ENCODE peak calls at places on chromosomes 2 and 18, in six cellular contexts. W, E, N, X, I and U are unnamed samples.

GRCh38 chr2:173441222-173441621 is 86.5 kb downstream of the CDCA7 start:
- DNase-seq in W (no peak), E (no peak), N (peak; percentile 43), X (peak; percentile 15), I (peak; percentile 53), U (peak; percentile 39)

GRCh38 chr2:10951558-10952414 is 40.1 kb downstream of the KCNF1 start:
- DNase-seq in W (no peak), E (no peak), N (no peak), X (no peak), I (no peak), U (no peak)

GRCh38 chr2:109736177-109736827 is 57.8 kb upstream of the RGPD5 start:
- DNase-seq in W (no peak), E (peak; percentile 64), N (peak; percentile 82), X (peak; percentile 66), I (peak; percentile 79), U (peak; percentile 65)

GRCh38 chr18:3771121-3771971 is 321.4 kb downstream of the TGIF1 start:
- DNase-seq in W (peak; percentile 81), E (peak; percentile 84), N (peak; percentile 95), X (peak; percentile 93), I (peak; percentile 95), U (peak; percentile 89)

GRCh38 chr2:99775585-99775984 is 285.8 kb upstream of the REV1 start:
- DNase-seq in W (no peak), E (no peak), N (no peak), X (peak; percentile 81), I (peak; percentile 22), U (no peak)

GRCh38 chr2:205827809-205828208 is 145.5 kb downstream of the NRP2 start:
- DNase-seq in W (no peak), E (no peak), N (no peak), X (no peak), I (no peak), U (no peak)

GRCh38 chr2:193373139-193373538 is 1178.4 kb upstream of the TMEFF2 start:
- DNase-seq in W (no peak), E (no peak), N (no peak), X (no peak), I (no peak), U (no peak)

GRCh38 chr2:96102596-96103387 is 13.6 kb downstream of the ADRA2B start:
- DNase-seq in W (no peak), E (peak; percentile 0), N (no peak), X (no peak), I (no peak), U (no peak)

GRCh38 chr2:97996679-97997078 is 931 bp upstream of the TMEM131 start:
- DNase-seq in W (no peak), E (no peak), N (no peak), X (no peak), I (no peak), U (no peak)

GRCh38 chr2:113080134-113080533 is 12.4 kb downstream of the IL1F10 start:
- DNase-seq in W (peak; percentile 19), E (peak; percentile 8), N (peak; percentile 31), X (no peak), I (peak; percentile 28), U (no peak)

GRCh38 chr2:19541884-19542283 is 183.5 kb upstream of the OSR1 start:
- DNase-seq in W (no peak), E (no peak), N (no peak), X (no peak), I (no peak), U (no peak)

GRCh38 chr2:132489150-132489549 is 72.5 kb downstream of the GPR39 start:
- DNase-seq in W (no peak), E (no peak), N (no peak), X (no peak), I (peak; percentile 12), U (no peak)

GRCh38 chr2:152336103-152336853 is 1.3 kb downstream of the FMNL2 start:
- DNase-seq in W (no peak), E (peak; percentile 48), N (peak; percentile 55), X (peak; percentile 68), I (peak; percentile 51), U (peak; percentile 34)

GRCh38 chr2:121134728-121135127 is 150.3 kb downstream of the TFCP2L1 start:
- DNase-seq in W (no peak), E (no peak), N (no peak), X (no peak), I (no peak), U (no peak)

GRCh38 chr2:74922592-74923227 is 35.7 kb upstream of the POLE4 start:
- DNase-seq in W (no peak), E (no peak), N (peak; percentile 85), X (no peak), I (peak; percentile 72), U (peak; percentile 44)

GRCh38 chr2:240629419-240629967 is 4.2 kb downstream of the GPR35 start:
- DNase-seq in W (no peak), E (no peak), N (no peak), X (no peak), I (no peak), U (no peak)

GRCh38 chr2:136122654-136123053 is 4.7 kb upstream of the CXCR4 start:
- DNase-seq in W (no peak), E (no peak), N (no peak), X (no peak), I (no peak), U (no peak)

GRCh38 chr2:131105950-131106801 is 1.0 kb downstream of the PLEKHB2 start:
- DNase-seq in W (peak; percentile 20), E (no peak), N (peak; percentile 57), X (peak; percentile 61), I (peak; percentile 61), U (peak; percentile 48)

GRCh38 chr2:105038383-105039061 is 653 bp downstream of the MRPS9 start:
- DNase-seq in W (no peak), E (peak; percentile 10), N (peak; percentile 3), X (peak; percentile 17), I (peak; percentile 6), U (no peak)

GRCh38 chr2:74464406-74464805 is 776 bp downstream of the MOGS start:
- DNase-seq in W (no peak), E (no peak), N (no peak), X (no peak), I (no peak), U (no peak)

GRCh38 chr2:164717000-164717597 is 95.8 kb upstream of the GRB14 start:
- DNase-seq in W (no peak), E (no peak), N (peak; percentile 60), X (peak; percentile 40), I (peak; percentile 65), U (no peak)

GRCh38 chr2:56008661-56009411 is 85.3 kb upstream of the EFEMP1 start:
- DNase-seq in W (no peak), E (peak; percentile 53), N (peak; percentile 95), X (peak; percentile 71), I (peak; percentile 97), U (peak; percentile 75)

GRCh38 chr2:121828281-121828731 is 72.9 kb downstream of the TSN start:
- DNase-seq in W (no peak), E (no peak), N (no peak), X (no peak), I (no peak), U (no peak)

GRCh38 chr18:50193796-50194622 is 938 bp downstream of the MYO5B start:
- DNase-seq in W (no peak), E (peak; percentile 6), N (no peak), X (no peak), I (no peak), U (no peak)

GRCh38 chr18:25282282-25282681 is 69.7 kb downstream of the ZNF521 start:
- DNase-seq in W (no peak), E (no peak), N (no peak), X (no peak), I (no peak), U (no peak)

GRCh38 chr18:4750392-4751346 is 295.6 kb upstream of the DLGAP1 start:
- DNase-seq in W (no peak), E (peak; percentile 20), N (no peak), X (no peak), I (no peak), U (no peak)

GRCh38 chr2:128341621-128342020 is 23.0 kb upstream of the HS6ST1 start:
- DNase-seq in W (no peak), E (no peak), N (no peak), X (no peak), I (no peak), U (no peak)